ENCODE peak calls at places on chromosomes 5 and 9, in seven cellular contexts. V is Jurkat, Clone E6-1; E is A549; D is AG10803; I is right lobe of liver; G is GM23248; A is lung. C is an unnamed sample.

GRCh38 chr5:147629196-147629595 is 119.3 kb upstream of the DPYSL3 start:
- DNase-seq in V (no peak), E (no peak), D (no peak), I (no peak), G (no peak), A (no peak), C (no peak)

GRCh38 chr5:131587541-131587940 is 47.5 kb downstream of the RAPGEF6 start:
- DNase-seq in V (no peak), E (no peak), D (peak), I (no peak), G (peak), A (no peak), C (no peak)

GRCh38 chr9:130857864-130858730 is 23.0 kb downstream of the ABL1 start:
- DNase-seq in V (no peak), E (no peak), D (peak), I (no peak), G (peak), A (no peak), C (no peak)

GRCh38 chr5:148179234-148179824 is 11.0 kb downstream of the SPINK14 start:
- DNase-seq in V (peak), E (no peak), D (peak), I (no peak), G (peak), A (no peak), C (no peak)

GRCh38 chr5:51974834-51975233 is 591.6 kb downstream of the ISL1 start:
- DNase-seq in V (no peak), E (no peak), D (no peak), I (no peak), G (no peak), A (no peak), C (no peak)

GRCh38 chr5:138753794-138754698 is 821 bp downstream of the CTNNA1 start:
- DNase-seq in V (no peak), E (peak), D (peak), I (peak), G (peak), A (peak), C (peak)

GRCh38 chr9:19431361-19432171 is 22.8 kb downstream of the ACER2 start:
- DNase-seq in V (no peak), E (no peak), D (no peak), I (peak), G (no peak), A (no peak), C (no peak)

GRCh38 chr9:38288502-38288901 is 104.0 kb upstream of the ALDH1B1 start:
- DNase-seq in V (no peak), E (no peak), D (no peak), I (no peak), G (no peak), A (no peak), C (no peak)

GRCh38 chr5:176881021-176881749 is 18.0 kb downstream of the HK3 start:
- DNase-seq in V (no peak), E (no peak), D (no peak), I (no peak), G (no peak), A (no peak), C (no peak)

GRCh38 chr5:132751444-132751843 is 4.2 kb downstream of the CCNI2 start:
- DNase-seq in V (no peak), E (no peak), D (peak), I (no peak), G (peak), A (no peak), C (no peak)

GRCh38 chr9:33466565-33467495 is 6.9 kb downstream of the NOL6 start:
- DNase-seq in V (no peak), E (peak), D (peak), I (peak), G (peak), A (peak), C (peak)

GRCh38 chr9:129523953-129524847 is 96.7 kb downstream of the C9orf50 start:
- DNase-seq in V (no peak), E (no peak), D (no peak), I (no peak), G (no peak), A (no peak), C (no peak)

GRCh38 chr9:129465834-129466535 is 154.9 kb downstream of the C9orf50 start:
- DNase-seq in V (no peak), E (no peak), D (no peak), I (no peak), G (peak), A (no peak), C (no peak)

GRCh38 chr5:1983401-1983800 is 100.7 kb upstream of the IRX4 start:
- DNase-seq in V (no peak), E (no peak), D (no peak), I (no peak), G (no peak), A (peak), C (no peak)

GRCh38 chr9:137138701-137139467 is at the start of gene GRIN1:
- DNase-seq in V (no peak), E (no peak), D (peak), I (no peak), G (peak), A (no peak), C (no peak)

GRCh38 chr5:131329187-131329540 is 65.3 kb downstream of the CDC42SE2 start:
- DNase-seq in V (peak), E (no peak), D (no peak), I (no peak), G (no peak), A (no peak), C (no peak)

GRCh38 chr5:11477786-11478185 is 426.5 kb downstream of the CTNND2 start:
- DNase-seq in V (no peak), E (no peak), D (no peak), I (no peak), G (no peak), A (no peak), C (no peak)

GRCh38 chr5:1563617-1564181 is 39.9 kb upstream of the LPCAT1 start:
- DNase-seq in V (no peak), E (no peak), D (no peak), I (no peak), G (no peak), A (no peak), C (peak)

GRCh38 chr9:18861599-18862546 is 171.1 kb downstream of the SAXO1 start:
- DNase-seq in V (no peak), E (no peak), D (peak), I (no peak), G (peak), A (no peak), C (no peak)

GRCh38 chr5:58940446-58940845 is 357.6 kb downstream of the RAB3C start:
- DNase-seq in V (no peak), E (no peak), D (no peak), I (no peak), G (no peak), A (no peak), C (no peak)

GRCh38 chr9:133916159-133916541 is 76.0 kb downstream of the VAV2 start:
- DNase-seq in V (no peak), E (no peak), D (no peak), I (no peak), G (no peak), A (no peak), C (no peak)

GRCh38 chr9:89475891-89476440 is 21.9 kb downstream of the SEMA4D start:
- DNase-seq in V (no peak), E (no peak), D (no peak), I (no peak), G (no peak), A (no peak), C (no peak)

GRCh38 chr9:89477811-89478583 is 19.9 kb downstream of the SEMA4D start:
- DNase-seq in V (peak), E (no peak), D (no peak), I (no peak), G (no peak), A (no peak), C (peak)

GRCh38 chr9:89478821-89479668 is 18.9 kb downstream of the SEMA4D start:
- DNase-seq in V (no peak), E (no peak), D (no peak), I (no peak), G (no peak), A (no peak), C (no peak)

GRCh38 chr9:89476546-89476945 is 21.4 kb downstream of the SEMA4D start:
- DNase-seq in V (no peak), E (no peak), D (no peak), I (no peak), G (no peak), A (no peak), C (no peak)

DNA sequence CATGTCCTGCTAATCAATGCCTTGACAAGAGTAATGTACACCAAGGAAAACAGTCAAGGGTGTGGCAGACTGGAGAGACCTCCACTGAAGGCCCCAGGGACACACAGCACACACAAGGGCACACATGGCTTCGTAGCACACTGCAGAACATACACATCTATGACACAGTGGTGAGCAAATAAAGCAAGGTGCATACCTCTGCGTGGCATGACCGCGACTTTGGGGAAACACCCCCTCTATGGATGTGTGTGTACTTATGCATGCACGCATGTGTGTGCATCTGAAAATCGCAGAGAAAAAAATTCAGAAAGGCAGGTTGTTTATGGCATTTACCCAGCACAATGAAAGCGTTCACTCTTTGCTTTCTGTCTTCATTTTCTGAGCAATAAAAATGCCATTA is 20.5 kb downstream of the SEMA4D start:
- DNase-seq in V (no peak), E (no peak), D (no peak), I (no peak), G (no peak), A (no peak), C (peak)
- H3K4me3 ChIP-seq in V (peak), E (no peak), D (no peak), I (no peak), G (no peak), A (no peak), C (no peak)

DNA sequence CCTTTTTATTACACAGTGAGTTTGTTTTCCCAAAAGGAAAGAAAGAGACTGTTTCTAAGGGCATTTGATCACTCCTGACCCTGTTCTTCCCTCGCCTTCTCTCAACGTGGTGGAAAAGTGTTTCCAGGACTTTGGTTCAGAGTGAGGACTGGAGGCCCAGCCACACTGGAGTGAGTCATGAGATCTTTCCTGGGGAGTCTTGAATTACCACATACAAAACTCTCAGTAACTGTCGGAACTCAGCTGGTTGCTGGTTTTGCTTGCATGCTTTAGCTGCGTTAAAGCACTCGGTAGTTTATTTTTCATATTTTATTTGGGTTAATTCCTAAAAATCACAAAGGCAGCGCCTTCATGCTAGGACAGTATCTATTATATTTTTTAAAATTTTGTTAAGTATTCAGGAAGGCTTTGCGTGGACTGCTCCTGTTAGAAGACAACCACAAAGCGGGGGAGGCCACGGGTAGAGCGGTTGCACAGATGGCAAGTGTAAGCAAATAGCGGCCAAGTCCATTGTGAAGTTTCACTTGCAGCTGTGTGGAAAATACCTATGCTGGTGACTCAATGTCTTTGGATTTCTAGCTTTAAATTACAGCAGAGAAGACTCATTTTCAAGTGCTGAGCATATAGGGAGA is 77.7 kb downstream of the ARSB start:
- DNase-seq in V (peak), E (no peak), D (peak), I (no peak), G (peak), A (no peak), C (no peak)
- H3K4me3 ChIP-seq in V (no peak), E (no peak), D (peak), I (no peak), G (peak), A (no peak), C (no peak)

DNA sequence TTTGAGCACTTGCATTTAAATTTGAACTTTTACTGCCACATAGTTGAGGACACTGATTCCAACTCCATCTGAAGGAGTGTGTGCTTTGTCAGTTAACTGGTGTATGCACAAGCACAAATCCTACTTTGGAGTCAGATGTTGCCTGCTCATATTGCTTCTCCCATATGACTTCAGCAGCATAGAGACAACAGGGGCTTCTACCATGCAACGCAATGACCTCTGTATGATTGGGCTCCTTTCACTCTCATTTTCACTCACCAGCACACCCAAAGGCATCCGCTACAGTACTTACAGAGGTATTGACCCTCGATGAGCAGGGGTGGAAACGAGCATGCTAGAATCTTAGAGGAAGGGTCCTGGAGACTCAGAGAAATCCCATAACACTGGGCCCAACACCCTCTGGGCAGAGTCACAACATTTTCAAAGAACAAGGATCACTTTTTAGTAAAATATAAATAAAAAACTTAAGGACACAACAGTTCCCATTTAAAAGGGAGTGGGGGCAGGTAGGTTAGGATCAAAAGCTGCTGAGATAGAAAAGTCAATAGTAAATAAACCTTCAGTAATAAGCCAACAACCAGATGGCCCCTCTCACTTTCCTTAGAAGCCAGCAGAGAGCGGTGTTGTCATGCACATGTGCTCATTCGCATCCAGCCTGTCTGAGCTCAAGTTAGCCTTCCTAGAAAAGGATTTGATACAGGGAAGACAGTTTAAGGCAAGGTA is 203.8 kb downstream of the SNCAIP start:
- DNase-seq in V (peak), E (peak), D (peak), I (peak), G (peak), A (peak), C (peak)
- H3K4me3 ChIP-seq in V (no peak), E (no peak), D (no peak), I (no peak), G (no peak), A (no peak), C (no peak)

GRCh38 chr5:93585753-93586385 is 2.8 kb downstream of the NR2F1 start:
- DNase-seq in V (no peak), E (no peak), D (no peak), I (no peak), G (peak), A (no peak), C (no peak)

GRCh38 chr5:93583525-93583798 is 440 bp downstream of the NR2F1 start:
- DNase-seq in V (no peak), E (no peak), D (no peak), I (no peak), G (no peak), A (no peak), C (no peak)

GRCh38 chr5:93583799-93584530 is 943 bp downstream of the NR2F1 start:
- DNase-seq in V (no peak), E (no peak), D (peak), I (peak), G (peak), A (no peak), C (no peak)

GRCh38 chr5:93585054-93585751 is 2.2 kb downstream of the NR2F1 start:
- DNase-seq in V (no peak), E (no peak), D (peak), I (no peak), G (peak), A (no peak), C (no peak)

DNA sequence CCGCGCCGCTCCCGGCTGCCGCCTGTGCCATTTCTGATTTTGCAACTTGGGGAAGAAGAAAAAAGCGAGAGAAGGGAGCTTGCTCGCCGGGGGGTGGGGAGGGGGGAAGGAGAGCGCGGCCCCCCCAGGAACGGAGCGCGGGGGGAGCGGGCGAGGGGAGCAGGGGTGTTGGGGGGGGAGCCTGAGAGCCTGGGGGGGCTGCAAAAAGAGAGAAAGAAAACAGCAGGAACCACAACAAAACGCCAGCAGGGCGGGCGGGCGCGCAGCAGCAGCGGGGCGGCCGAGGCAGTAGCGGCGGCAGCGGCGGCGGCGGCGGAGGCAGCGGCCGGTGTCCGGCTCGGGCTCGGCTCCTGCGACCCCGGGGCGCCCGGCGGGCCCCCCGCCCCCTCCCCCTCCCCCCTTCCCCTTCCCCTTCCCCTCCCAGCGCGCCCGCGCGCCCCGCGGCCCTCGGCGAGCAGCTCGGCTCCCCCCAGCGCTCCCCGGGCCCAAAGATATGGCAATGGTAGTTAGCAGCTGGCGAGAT is 1.6 kb downstream of the NR2F1 start:
- DNase-seq in V (no peak), E (no peak), D (no peak), I (no peak), G (peak), A (no peak), C (no peak)
- H3K4me3 ChIP-seq in V (peak), E (peak), D (peak), I (peak), G (peak), A (peak), C (peak)

DNA sequence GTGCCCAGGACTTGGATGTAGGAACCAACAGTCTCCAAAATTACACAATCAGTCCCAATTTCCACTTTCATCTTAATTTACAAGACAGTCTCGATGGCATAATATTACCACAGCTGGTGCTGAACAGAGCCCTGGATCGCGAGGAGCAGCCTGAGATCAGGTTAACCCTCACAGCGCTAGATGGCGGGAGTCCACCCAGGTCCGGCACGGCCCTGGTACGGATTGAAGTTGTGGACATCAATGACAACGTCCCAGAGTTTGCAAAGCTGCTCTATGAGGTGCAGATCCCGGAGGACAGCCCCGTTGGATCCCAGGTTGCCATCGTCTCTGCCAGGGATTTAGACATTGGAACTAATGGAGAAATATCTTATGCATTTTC is 837 bp downstream of the PCDHB2 start:
- DNase-seq in V (no peak), E (no peak), D (no peak), I (no peak), G (peak), A (no peak), C (no peak)
- H3K4me3 ChIP-seq in V (no peak), E (peak), D (peak), I (no peak), G (peak), A (no peak), C (peak)

GRCh38 chr9:123441769-123442168 is 85.8 kb downstream of the CRB2 start:
- DNase-seq in V (no peak), E (no peak), D (no peak), I (no peak), G (no peak), A (no peak), C (no peak)

GRCh38 chr9:123437201-123437600 is 81.2 kb downstream of the CRB2 start:
- DNase-seq in V (no peak), E (no peak), D (no peak), I (no peak), G (no peak), A (no peak), C (no peak)

GRCh38 chr9:123438321-123438720 is 82.3 kb downstream of the CRB2 start:
- DNase-seq in V (no peak), E (no peak), D (no peak), I (no peak), G (no peak), A (no peak), C (no peak)

GRCh38 chr9:123440256-123440655 is 84.3 kb downstream of the CRB2 start:
- DNase-seq in V (no peak), E (no peak), D (no peak), I (no peak), G (no peak), A (no peak), C (no peak)

GRCh38 chr9:123438821-123439220 is 82.8 kb downstream of the CRB2 start:
- DNase-seq in V (no peak), E (no peak), D (no peak), I (no peak), G (no peak), A (no peak), C (no peak)
- H3K4me3 ChIP-seq in V (no peak), E (no peak), D (no peak), I (no peak), G (no peak), A (no peak), C (no peak)